ENCODE peak calls at places on chromosome X, in seven cellular contexts. One of them, this sample, is unnamed.

GRCh38 chrX:107205770-107206696 is at the start of the genes DNAAF6 and NUP62CL:
- DNase-seq in AG04450: no peak
- DNase-seq in left ventricle myocardium inferior: peak; percentile 36
- DNase-seq in GM23338: peak; percentile 91
- DNase-seq in GM23248: peak; percentile 2
- DNase-seq in heart right ventricle: peak; percentile 45
- DNase-seq in skeletal muscle cell: no peak
- DNase-seq in this sample: peak; percentile 82

GRCh38 chrX:2764766-2765666 is 13.2 kb downstream of the XG start:
- DNase-seq in AG04450: no peak
- DNase-seq in GM23338: no peak
- DNase-seq in heart right ventricle: no peak
- DNase-seq in GM23248: no peak
- DNase-seq in left ventricle myocardium inferior: no peak
- DNase-seq in skeletal muscle cell: no peak
- DNase-seq in this sample: no peak

GRCh38 chrX:110210417-110211139 is 107.3 kb downstream of the AMMECR1 start:
- DNase-seq in left ventricle myocardium inferior: no peak
- DNase-seq in heart right ventricle: no peak
- DNase-seq in GM23338: no peak
- DNase-seq in skeletal muscle cell: peak; percentile 75
- DNase-seq in AG04450: peak; percentile 73
- DNase-seq in GM23248: peak; percentile 82
- DNase-seq in this sample: no peak

GRCh38 chrX:104669063-104669462 is 103.1 kb downstream of the IL1RAPL2 start:
- DNase-seq in skeletal muscle cell: no peak
- DNase-seq in GM23248: no peak
- DNase-seq in GM23338: no peak
- DNase-seq in left ventricle myocardium inferior: no peak
- DNase-seq in heart right ventricle: no peak
- DNase-seq in AG04450: no peak
- DNase-seq in this sample: no peak

GRCh38 chrX:154397888-154398667 is at the start of gene RPL10:
- DNase-seq in skeletal muscle cell: peak; percentile 90
- DNase-seq in left ventricle myocardium inferior: peak; percentile 93
- DNase-seq in GM23248: peak; percentile 95
- DNase-seq in heart right ventricle: peak; percentile 93
- DNase-seq in GM23338: peak; percentile 89
- DNase-seq in AG04450: peak; percentile 94
- DNase-seq in this sample: peak; percentile 97

GRCh38 chrX:46912673-46913491 is 661 bp downstream of the JADE3 start:
- DNase-seq in skeletal muscle cell: no peak
- DNase-seq in GM23338: peak; percentile 76
- DNase-seq in AG04450: no peak
- DNase-seq in GM23248: peak; percentile 70
- DNase-seq in heart right ventricle: peak; percentile 11
- DNase-seq in left ventricle myocardium inferior: peak; percentile 25
- DNase-seq in this sample: peak; percentile 30

GRCh38 chrX:43585922-43586321 is 70.2 kb upstream of the MAOA start:
- DNase-seq in skeletal muscle cell: no peak
- DNase-seq in GM23248: no peak
- DNase-seq in AG04450: no peak
- DNase-seq in heart right ventricle: no peak
- DNase-seq in left ventricle myocardium inferior: no peak
- DNase-seq in GM23338: no peak
- DNase-seq in this sample: no peak

GRCh38 chrX:47706575-47706974 is 47.6 kb upstream of the UXT start:
- DNase-seq in GM23248: peak; percentile 75
- DNase-seq in AG04450: no peak
- DNase-seq in skeletal muscle cell: no peak
- DNase-seq in left ventricle myocardium inferior: no peak
- DNase-seq in GM23338: no peak
- DNase-seq in heart right ventricle: no peak
- DNase-seq in this sample: no peak

GRCh38 chrX:118614150-118614549 is 113.3 kb upstream of the IL13RA1 start:
- DNase-seq in skeletal muscle cell: no peak
- DNase-seq in heart right ventricle: no peak
- DNase-seq in GM23338: no peak
- DNase-seq in AG04450: no peak
- DNase-seq in left ventricle myocardium inferior: no peak
- DNase-seq in GM23248: no peak
- DNase-seq in this sample: no peak

GRCh38 chrX:137194164-137194563 is 160.4 kb upstream of the GPR101 start:
- DNase-seq in skeletal muscle cell: no peak
- DNase-seq in left ventricle myocardium inferior: no peak
- DNase-seq in AG04450: no peak
- DNase-seq in GM23248: peak; percentile 36
- DNase-seq in heart right ventricle: peak; percentile 4
- DNase-seq in GM23338: peak; percentile 68
- DNase-seq in this sample: peak; percentile 26

GRCh38 chrX:13520931-13521330 is 48.5 kb upstream of the EGFL6 start:
- DNase-seq in GM23248: peak; percentile 55
- DNase-seq in AG04450: no peak
- DNase-seq in GM23338: no peak
- DNase-seq in skeletal muscle cell: peak; percentile 23
- DNase-seq in left ventricle myocardium inferior: no peak
- DNase-seq in heart right ventricle: no peak
- DNase-seq in this sample: no peak

GRCh38 chrX:18890724-18891560 is 93.0 kb downstream of the PHKA2 start:
- DNase-seq in heart right ventricle: no peak
- DNase-seq in GM23338: no peak
- DNase-seq in skeletal muscle cell: no peak
- DNase-seq in GM23248: no peak
- DNase-seq in AG04450: no peak
- DNase-seq in left ventricle myocardium inferior: no peak
- DNase-seq in this sample: no peak

GRCh38 chrX:261167-261857 is 19.9 kb upstream of the PLCXD1 start:
- DNase-seq in left ventricle myocardium inferior: no peak
- DNase-seq in GM23248: no peak
- DNase-seq in skeletal muscle cell: no peak
- DNase-seq in GM23338: peak; percentile 65
- DNase-seq in heart right ventricle: peak; percentile 43
- DNase-seq in AG04450: no peak
- DNase-seq in this sample: no peak

GRCh38 chrX:105464611-105465010 is 244.1 kb upstream of the TEX13A start:
- DNase-seq in skeletal muscle cell: no peak
- DNase-seq in GM23248: no peak
- DNase-seq in AG04450: no peak
- DNase-seq in heart right ventricle: no peak
- DNase-seq in left ventricle myocardium inferior: no peak
- DNase-seq in GM23338: no peak
- DNase-seq in this sample: no peak

GRCh38 chrX:142251665-142252064 is 46.6 kb upstream of the MAGEC2 start:
- DNase-seq in AG04450: no peak
- DNase-seq in left ventricle myocardium inferior: no peak
- DNase-seq in GM23248: no peak
- DNase-seq in heart right ventricle: no peak
- DNase-seq in skeletal muscle cell: no peak
- DNase-seq in GM23338: no peak
- DNase-seq in this sample: no peak

GRCh38 chrX:97398030-97398551 is 514.4 kb downstream of the RPA4 start:
- DNase-seq in AG04450: no peak
- DNase-seq in left ventricle myocardium inferior: no peak
- DNase-seq in skeletal muscle cell: no peak
- DNase-seq in heart right ventricle: no peak
- DNase-seq in GM23248: no peak
- DNase-seq in GM23338: no peak
- DNase-seq in this sample: no peak

GRCh38 chrX:132489256-132490085 is 633 bp upstream of the MBNL3 start:
- DNase-seq in heart right ventricle: peak; percentile 12
- DNase-seq in GM23338: peak; percentile 56
- DNase-seq in left ventricle myocardium inferior: peak; percentile 47
- DNase-seq in skeletal muscle cell: no peak
- DNase-seq in AG04450: no peak
- DNase-seq in GM23248: peak; percentile 58
- DNase-seq in this sample: peak; percentile 81

GRCh38 chrX:108735087-108735679 is 1.2 kb downstream of the IRS4 start:
- DNase-seq in heart right ventricle: no peak
- DNase-seq in skeletal muscle cell: no peak
- DNase-seq in GM23248: no peak
- DNase-seq in AG04450: no peak
- DNase-seq in GM23338: peak; percentile 59
- DNase-seq in left ventricle myocardium inferior: no peak
- DNase-seq in this sample: peak; percentile 40

GRCh38 chrX:94216738-94217137 is 542.7 kb downstream of the FAM133A start:
- DNase-seq in skeletal muscle cell: no peak
- DNase-seq in heart right ventricle: no peak
- DNase-seq in AG04450: no peak
- DNase-seq in left ventricle myocardium inferior: no peak
- DNase-seq in GM23248: no peak
- DNase-seq in GM23338: peak; percentile 35
- DNase-seq in this sample: no peak

GRCh38 chrX:142089193-142089592 is 115.9 kb downstream of the MAGEC2 start:
- DNase-seq in heart right ventricle: no peak
- DNase-seq in skeletal muscle cell: no peak
- DNase-seq in GM23248: peak; percentile 3
- DNase-seq in AG04450: no peak
- DNase-seq in left ventricle myocardium inferior: no peak
- DNase-seq in GM23338: peak; percentile 17
- DNase-seq in this sample: no peak

GRCh38 chrX:110244951-110245480 is 72.9 kb downstream of the AMMECR1 start:
- DNase-seq in heart right ventricle: no peak
- DNase-seq in skeletal muscle cell: no peak
- DNase-seq in AG04450: no peak
- DNase-seq in GM23248: peak; percentile 39
- DNase-seq in GM23338: peak; percentile 32
- DNase-seq in left ventricle myocardium inferior: no peak
- DNase-seq in this sample: no peak

GRCh38 chrX:110389570-110389969 is 30.9 kb downstream of the RTL9 start:
- DNase-seq in GM23248: no peak
- DNase-seq in AG04450: no peak
- DNase-seq in skeletal muscle cell: no peak
- DNase-seq in left ventricle myocardium inferior: no peak
- DNase-seq in heart right ventricle: no peak
- DNase-seq in GM23338: no peak
- DNase-seq in this sample: no peak

GRCh38 chrX:20593402-20593801 is 326.7 kb upstream of the RPS6KA3 start:
- DNase-seq in left ventricle myocardium inferior: no peak
- DNase-seq in AG04450: no peak
- DNase-seq in skeletal muscle cell: no peak
- DNase-seq in heart right ventricle: no peak
- DNase-seq in GM23338: no peak
- DNase-seq in GM23248: no peak
- DNase-seq in this sample: no peak

GRCh38 chrX:100895365-100896075 is 21.4 kb upstream of the NOX1 start:
- DNase-seq in skeletal muscle cell: no peak
- DNase-seq in GM23338: peak; percentile 70
- DNase-seq in GM23248: peak; percentile 55
- DNase-seq in left ventricle myocardium inferior: no peak
- DNase-seq in AG04450: no peak
- DNase-seq in heart right ventricle: peak; percentile 2
- DNase-seq in this sample: peak; percentile 9

GRCh38 chrX:3576886-3577516 is 136.4 kb downstream of the PRKX start:
- DNase-seq in skeletal muscle cell: peak; percentile 82
- DNase-seq in GM23248: peak; percentile 47
- DNase-seq in left ventricle myocardium inferior: no peak
- DNase-seq in AG04450: peak; percentile 54
- DNase-seq in GM23338: no peak
- DNase-seq in heart right ventricle: peak; percentile 4
- DNase-seq in this sample: peak; percentile 1

GRCh38 chrX:19625612-19626011 is 110.3 kb upstream of the MAP3K15 start:
- DNase-seq in GM23248: peak; percentile 50
- DNase-seq in GM23338: no peak
- DNase-seq in skeletal muscle cell: no peak
- DNase-seq in AG04450: no peak
- DNase-seq in left ventricle myocardium inferior: no peak
- DNase-seq in heart right ventricle: no peak
- DNase-seq in this sample: no peak

GRCh38 chrX:54076903-54077302 is 32.6 kb upstream of the PHF8 start:
- DNase-seq in heart right ventricle: no peak
- DNase-seq in left ventricle myocardium inferior: no peak
- DNase-seq in GM23248: peak; percentile 62
- DNase-seq in skeletal muscle cell: no peak
- DNase-seq in AG04450: peak; percentile 15
- DNase-seq in GM23338: no peak
- DNase-seq in this sample: no peak

DNA sequence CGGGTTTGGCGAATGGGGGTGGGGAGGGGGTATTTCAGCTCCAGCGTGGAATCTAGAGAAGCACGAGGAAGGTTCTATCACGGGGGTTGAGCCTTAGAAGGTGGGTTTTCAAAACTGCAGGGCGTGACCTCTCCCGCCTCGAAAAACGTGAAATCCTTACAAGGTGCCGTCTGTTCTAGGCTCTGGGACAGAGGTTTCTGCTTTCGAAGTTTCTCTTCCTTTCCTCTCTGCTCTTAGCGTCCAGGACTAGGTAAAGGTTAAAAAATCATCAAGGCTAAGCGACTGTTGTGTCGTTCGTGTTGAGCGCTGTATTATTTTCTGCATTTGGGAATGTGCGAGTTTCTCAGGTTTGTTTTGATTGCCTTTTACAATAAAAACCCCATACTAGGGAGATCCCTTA is 1.1 kb downstream of the FHL1 start:
- DNase-seq in AG04450: no peak
- DNase-seq in left ventricle myocardium inferior: no peak
- DNase-seq in GM23338: peak; percentile 17
- DNase-seq in heart right ventricle: no peak
- DNase-seq in GM23248: no peak
- DNase-seq in skeletal muscle cell: no peak
- DNase-seq in this sample: no peak
- H3K4me3 ChIP-seq in AG04450: peak overlapping the region; percentile 66
- H3K4me3 ChIP-seq in left ventricle myocardium inferior: peak overlapping the region; percentile 81
- H3K4me3 ChIP-seq in GM23338: peak overlapping the region; percentile 59
- H3K4me3 ChIP-seq in heart right ventricle: peak overlapping the region; percentile 60
- H3K4me3 ChIP-seq in GM23248: peak overlapping the region; percentile 74
- H3K4me3 ChIP-seq in skeletal muscle cell: peak overlapping the region; percentile 56
- H3K4me3 ChIP-seq in this sample: no peak overlapping the region

GRCh38 chrX:17376381-17377046 is 1.5 kb downstream of the NHS start:
- DNase-seq in skeletal muscle cell: no peak
- DNase-seq in GM23338: peak; percentile 15
- DNase-seq in GM23248: peak; percentile 47
- DNase-seq in left ventricle myocardium inferior: no peak
- DNase-seq in AG04450: no peak
- DNase-seq in heart right ventricle: no peak
- DNase-seq in this sample: no peak
- H3K4me3 ChIP-seq in skeletal muscle cell: peak overlapping the region; percentile 53
- H3K4me3 ChIP-seq in GM23338: peak overlapping the region; percentile 65
- H3K4me3 ChIP-seq in GM23248: peak overlapping the region; percentile 80
- H3K4me3 ChIP-seq in left ventricle myocardium inferior: peak overlapping the region; percentile 69
- H3K4me3 ChIP-seq in AG04450: peak overlapping the region; percentile 73
- H3K4me3 ChIP-seq in heart right ventricle: peak overlapping the region; percentile 45
- H3K4me3 ChIP-seq in this sample: no peak overlapping the region

GRCh38 chrX:16883487-16883804 is 13.3 kb upstream of the RBBP7 start:
- DNase-seq in GM23248: no peak
- DNase-seq in skeletal muscle cell: no peak
- DNase-seq in GM23338: no peak
- DNase-seq in heart right ventricle: no peak
- DNase-seq in AG04450: no peak
- DNase-seq in left ventricle myocardium inferior: no peak
- DNase-seq in this sample: no peak
- H3K4me3 ChIP-seq in GM23248: no peak overlapping the region
- H3K4me3 ChIP-seq in skeletal muscle cell: no peak overlapping the region
- H3K4me3 ChIP-seq in GM23338: peak overlapping the region; percentile 67
- H3K4me3 ChIP-seq in heart right ventricle: no peak overlapping the region
- H3K4me3 ChIP-seq in AG04450: no peak overlapping the region
- H3K4me3 ChIP-seq in left ventricle myocardium inferior: peak overlapping the region; percentile 66
- H3K4me3 ChIP-seq in this sample: no peak overlapping the region

GRCh38 chrX:130167040-130167439 is 1.4 kb upstream of the AIFM1 start:
- DNase-seq in skeletal muscle cell: no peak
- DNase-seq in heart right ventricle: no peak
- DNase-seq in AG04450: no peak
- DNase-seq in left ventricle myocardium inferior: no peak
- DNase-seq in GM23338: no peak
- DNase-seq in GM23248: no peak
- DNase-seq in this sample: no peak
- H3K4me3 ChIP-seq in skeletal muscle cell: peak overlapping the region; percentile 71
- H3K4me3 ChIP-seq in heart right ventricle: no peak overlapping the region
- H3K4me3 ChIP-seq in AG04450: peak overlapping the region; percentile 78
- H3K4me3 ChIP-seq in left ventricle myocardium inferior: peak overlapping the region; percentile 79
- H3K4me3 ChIP-seq in GM23338: peak overlapping the region; percentile 84
- H3K4me3 ChIP-seq in GM23248: peak overlapping the region; percentile 98
- H3K4me3 ChIP-seq in this sample: no peak overlapping the region

GRCh38 chrX:10759400-10759799 is 139.0 kb upstream of the MID1 start:
- DNase-seq in left ventricle myocardium inferior: no peak
- DNase-seq in GM23338: peak; percentile 56
- DNase-seq in heart right ventricle: no peak
- DNase-seq in AG04450: no peak
- DNase-seq in skeletal muscle cell: no peak
- DNase-seq in GM23248: no peak
- DNase-seq in this sample: no peak
- H3K4me3 ChIP-seq in left ventricle myocardium inferior: no peak overlapping the region
- H3K4me3 ChIP-seq in GM23338: peak overlapping the region; percentile 26
- H3K4me3 ChIP-seq in heart right ventricle: no peak overlapping the region
- H3K4me3 ChIP-seq in AG04450: no peak overlapping the region
- H3K4me3 ChIP-seq in skeletal muscle cell: no peak overlapping the region
- H3K4me3 ChIP-seq in GM23248: peak overlapping the region; percentile 40
- H3K4me3 ChIP-seq in this sample: no peak overlapping the region